ENCODE peak calls at places on chromosomes 5 and 9, in seven cellular contexts. One of them, this sample, is unnamed.

GRCh38 chr5:157870837-157871834 is 12.2 kb upstream of the CLINT1 start:
- DNase-seq in LHCN-M2: peak
- DNase-seq in stimulated activated CD4-positive, alpha-beta T cell treated with anti-CD3 and anti-CD28 coated beads, Interleukin-1b, Interleukin-23, amount 100 ng/mL, for 24 hours: no peak
- DNase-seq in HCEC 1CT: peak
- DNase-seq in sigmoid colon: no peak
- DNase-seq in GDM1: no peak
- DNase-seq in endothelial cell: no peak
- DNase-seq in this sample: no peak

GRCh38 chr9:26949604-26950003 is 2.6 kb upstream of the PLAA start:
- DNase-seq in GDM1: no peak
- DNase-seq in endothelial cell: no peak
- DNase-seq in stimulated activated CD4-positive, alpha-beta T cell treated with anti-CD3 and anti-CD28 coated beads, Interleukin-1b, Interleukin-23, amount 100 ng/mL, for 24 hours: no peak
- DNase-seq in sigmoid colon: no peak
- DNase-seq in LHCN-M2: no peak
- DNase-seq in HCEC 1CT: no peak
- DNase-seq in this sample: no peak

GRCh38 chr9:107480386-107480789 is 9.2 kb downstream of the KLF4 start:
- DNase-seq in sigmoid colon: peak
- DNase-seq in LHCN-M2: peak
- DNase-seq in stimulated activated CD4-positive, alpha-beta T cell treated with anti-CD3 and anti-CD28 coated beads, Interleukin-1b, Interleukin-23, amount 100 ng/mL, for 24 hours: no peak
- DNase-seq in GDM1: no peak
- DNase-seq in HCEC 1CT: peak
- DNase-seq in endothelial cell: no peak
- DNase-seq in this sample: no peak

GRCh38 chr9:34651876-34652602 is at the start of gene IL11RA:
- DNase-seq in stimulated activated CD4-positive, alpha-beta T cell treated with anti-CD3 and anti-CD28 coated beads, Interleukin-1b, Interleukin-23, amount 100 ng/mL, for 24 hours: no peak
- DNase-seq in endothelial cell: peak
- DNase-seq in HCEC 1CT: peak
- DNase-seq in LHCN-M2: peak
- DNase-seq in sigmoid colon: peak
- DNase-seq in GDM1: no peak
- DNase-seq in this sample: peak

GRCh38 chr5:103014983-103015382 is 105.0 kb downstream of the GIN1 start:
- DNase-seq in stimulated activated CD4-positive, alpha-beta T cell treated with anti-CD3 and anti-CD28 coated beads, Interleukin-1b, Interleukin-23, amount 100 ng/mL, for 24 hours: no peak
- DNase-seq in HCEC 1CT: peak
- DNase-seq in LHCN-M2: no peak
- DNase-seq in sigmoid colon: no peak
- DNase-seq in endothelial cell: no peak
- DNase-seq in GDM1: no peak
- DNase-seq in this sample: no peak

GRCh38 chr9:129111762-129112151 is 542 bp downstream of the PTPA start:
- DNase-seq in endothelial cell: no peak
- DNase-seq in sigmoid colon: no peak
- DNase-seq in LHCN-M2: peak
- DNase-seq in HCEC 1CT: peak
- DNase-seq in stimulated activated CD4-positive, alpha-beta T cell treated with anti-CD3 and anti-CD28 coated beads, Interleukin-1b, Interleukin-23, amount 100 ng/mL, for 24 hours: no peak
- DNase-seq in GDM1: no peak
- DNase-seq in this sample: no peak

GRCh38 chr9:130193119-130193518 is 20.9 kb downstream of the NCS1 start:
- DNase-seq in GDM1: no peak
- DNase-seq in HCEC 1CT: no peak
- DNase-seq in sigmoid colon: no peak
- DNase-seq in endothelial cell: no peak
- DNase-seq in LHCN-M2: no peak
- DNase-seq in stimulated activated CD4-positive, alpha-beta T cell treated with anti-CD3 and anti-CD28 coated beads, Interleukin-1b, Interleukin-23, amount 100 ng/mL, for 24 hours: no peak
- DNase-seq in this sample: no peak

GRCh38 chr9:94714494-94714893 is 12.0 kb upstream of the AOPEP start:
- DNase-seq in sigmoid colon: no peak
- DNase-seq in HCEC 1CT: no peak
- DNase-seq in LHCN-M2: no peak
- DNase-seq in endothelial cell: no peak
- DNase-seq in stimulated activated CD4-positive, alpha-beta T cell treated with anti-CD3 and anti-CD28 coated beads, Interleukin-1b, Interleukin-23, amount 100 ng/mL, for 24 hours: no peak
- DNase-seq in GDM1: no peak
- DNase-seq in this sample: no peak

GRCh38 chr5:114467141-114467540 is 105.3 kb downstream of the KCNN2 start:
- DNase-seq in LHCN-M2: no peak
- DNase-seq in stimulated activated CD4-positive, alpha-beta T cell treated with anti-CD3 and anti-CD28 coated beads, Interleukin-1b, Interleukin-23, amount 100 ng/mL, for 24 hours: no peak
- DNase-seq in endothelial cell: no peak
- DNase-seq in GDM1: no peak
- DNase-seq in HCEC 1CT: no peak
- DNase-seq in sigmoid colon: no peak
- DNase-seq in this sample: no peak

GRCh38 chr5:1793966-1794895 is 5.4 kb downstream of the MRPL36 start:
- DNase-seq in sigmoid colon: peak
- DNase-seq in endothelial cell: no peak
- DNase-seq in HCEC 1CT: peak
- DNase-seq in GDM1: no peak
- DNase-seq in stimulated activated CD4-positive, alpha-beta T cell treated with anti-CD3 and anti-CD28 coated beads, Interleukin-1b, Interleukin-23, amount 100 ng/mL, for 24 hours: no peak
- DNase-seq in LHCN-M2: peak
- DNase-seq in this sample: peak

GRCh38 chr5:3200356-3200755 is 395.3 kb upstream of the IRX1 start:
- DNase-seq in HCEC 1CT: no peak
- DNase-seq in GDM1: no peak
- DNase-seq in LHCN-M2: no peak
- DNase-seq in sigmoid colon: no peak
- DNase-seq in stimulated activated CD4-positive, alpha-beta T cell treated with anti-CD3 and anti-CD28 coated beads, Interleukin-1b, Interleukin-23, amount 100 ng/mL, for 24 hours: no peak
- DNase-seq in endothelial cell: no peak
- DNase-seq in this sample: no peak

GRCh38 chr5:83654427-83654994 is 66.1 kb downstream of the HAPLN1 start:
- DNase-seq in stimulated activated CD4-positive, alpha-beta T cell treated with anti-CD3 and anti-CD28 coated beads, Interleukin-1b, Interleukin-23, amount 100 ng/mL, for 24 hours: no peak
- DNase-seq in HCEC 1CT: no peak
- DNase-seq in LHCN-M2: peak
- DNase-seq in endothelial cell: no peak
- DNase-seq in sigmoid colon: no peak
- DNase-seq in GDM1: no peak
- DNase-seq in this sample: no peak

GRCh38 chr5:142881076-142881466 is 110.9 kb downstream of the ARHGAP26 start:
- DNase-seq in endothelial cell: no peak
- DNase-seq in GDM1: peak
- DNase-seq in stimulated activated CD4-positive, alpha-beta T cell treated with anti-CD3 and anti-CD28 coated beads, Interleukin-1b, Interleukin-23, amount 100 ng/mL, for 24 hours: no peak
- DNase-seq in LHCN-M2: peak
- DNase-seq in sigmoid colon: no peak
- DNase-seq in HCEC 1CT: peak
- DNase-seq in this sample: no peak

GRCh38 chr5:113663879-113664278 is 150.4 kb downstream of the YTHDC2 start:
- DNase-seq in LHCN-M2: peak
- DNase-seq in endothelial cell: peak
- DNase-seq in stimulated activated CD4-positive, alpha-beta T cell treated with anti-CD3 and anti-CD28 coated beads, Interleukin-1b, Interleukin-23, amount 100 ng/mL, for 24 hours: no peak
- DNase-seq in sigmoid colon: no peak
- DNase-seq in HCEC 1CT: peak
- DNase-seq in GDM1: no peak
- DNase-seq in this sample: no peak

GRCh38 chr5:134142088-134142487 is 27.6 kb downstream of the TCF7 start:
- DNase-seq in LHCN-M2: no peak
- DNase-seq in endothelial cell: no peak
- DNase-seq in stimulated activated CD4-positive, alpha-beta T cell treated with anti-CD3 and anti-CD28 coated beads, Interleukin-1b, Interleukin-23, amount 100 ng/mL, for 24 hours: no peak
- DNase-seq in GDM1: no peak
- DNase-seq in sigmoid colon: peak
- DNase-seq in HCEC 1CT: no peak
- DNase-seq in this sample: peak

This sample was measured in mesenteric fat pad.